ENCODE peak calls at places on chromosomes 6 and 20, in ten cellular contexts. N, G, H, R, B, E, L, T, U and V are unnamed samples.

GRCh38 chr20:37202267-37202943 is 23.1 kb upstream of the MROH8 start:
- DNase-seq in L (peak), N (no peak), H (peak), B (no peak), U (peak), T (peak), R (peak), E (peak), G (no peak), V (peak)

GRCh38 chr6:3252861-3253596 is 5.7 kb upstream of the PSMG4 start:
- DNase-seq in B (no peak), N (no peak), L (no peak), G (no peak), E (no peak), T (peak), U (no peak), R (no peak), H (no peak), V (no peak)

GRCh38 chr6:108024427-108025073 is 50.0 kb downstream of the OSTM1 start:
- DNase-seq in G (no peak), B (no peak), L (no peak), N (no peak), H (no peak), U (no peak), E (no peak), T (no peak), R (no peak), V (no peak)

GRCh38 chr6:92564393-92564792 is 855.0 kb downstream of the EPHA7 start:
- DNase-seq in R (no peak), L (peak), E (no peak), B (no peak), H (no peak), G (no peak), T (no peak), U (no peak), N (no peak), V (no peak)

GRCh38 chr6:89940225-89941027 is 46.2 kb downstream of the GJA10 start:
- DNase-seq in G (peak), L (peak), U (peak), T (peak), E (peak), B (no peak), R (peak), H (peak), N (peak), V (peak)

GRCh38 chr6:143368426-143368825 is 82.1 kb downstream of the ADAT2 start:
- DNase-seq in L (no peak), H (peak), E (peak), T (peak), R (no peak), U (no peak), N (no peak), B (peak), G (no peak), V (peak)

GRCh38 chr6:106739387-106739786 is 110.0 kb downstream of the QRSL1 start:
- DNase-seq in G (peak), N (no peak), L (peak), E (no peak), B (no peak), H (peak), R (peak), U (no peak), T (no peak), V (no peak)

GRCh38 chr20:57500941-57501340 is 24.0 kb downstream of the CTCFL start:
- DNase-seq in T (no peak), H (no peak), G (no peak), B (no peak), R (peak), E (no peak), L (no peak), N (no peak), U (no peak), V (no peak)

GRCh38 chr6:161543910-161544309 is 270.0 kb upstream of the AGPAT4 start:
- DNase-seq in B (peak), T (no peak), G (no peak), U (no peak), H (no peak), N (no peak), E (no peak), R (no peak), L (no peak), V (no peak)

GRCh38 chr6:136677822-136678221 is 114.5 kb downstream of the MAP3K5 start:
- DNase-seq in N (no peak), B (no peak), U (no peak), H (no peak), G (no peak), E (no peak), R (no peak), T (no peak), L (no peak), V (no peak)

GRCh38 chr6:168092541-168092940 is 13.5 kb upstream of the FRMD1 start:
- DNase-seq in B (no peak), R (no peak), G (no peak), T (no peak), E (no peak), U (no peak), H (no peak), L (no peak), N (no peak), V (no peak)

GRCh38 chr6:168133186-168133585 is 54.2 kb upstream of the FRMD1 start:
- DNase-seq in R (no peak), H (no peak), B (no peak), U (no peak), N (peak), G (no peak), L (peak), T (no peak), E (peak), V (no peak)

GRCh38 chr20:11261533-11262000 is 587.8 kb upstream of the JAG1 start:
- DNase-seq in T (no peak), G (no peak), B (no peak), R (no peak), L (no peak), U (no peak), H (peak), N (no peak), E (peak), V (peak)

GRCh38 chr6:32177788-32178546 is at the start of gene RNF5:
- DNase-seq in U (peak), T (peak), E (peak), G (peak), H (peak), L (peak), R (peak), B (peak), N (peak), V (peak)

GRCh38 chr6:43559328-43559727 is 16.5 kb downstream of the XPO5 start:
- DNase-seq in L (no peak), B (no peak), G (no peak), R (no peak), U (no peak), T (no peak), H (no peak), E (no peak), N (no peak), V (no peak)

GRCh38 chr6:170058878-170059485 is 231.9 kb downstream of the DLL1 start:
- DNase-seq in B (no peak), U (no peak), L (peak), E (no peak), T (no peak), G (peak), N (no peak), H (no peak), R (no peak), V (no peak)

GRCh38 chr20:43188861-43189613 is 669 bp downstream of the PTPRT start:
- DNase-seq in E (no peak), N (peak), H (no peak), T (no peak), U (peak), R (no peak), L (no peak), G (no peak), B (no peak), V (no peak)

GRCh38 chr6:30091577-30092381 is 16.2 kb upstream of the RNF39 start:
- DNase-seq in L (no peak), E (peak), U (no peak), B (no peak), G (no peak), N (no peak), T (peak), H (peak), R (peak), V (peak)

GRCh38 chr6:110876170-110876773 is 1.7 kb downstream of the AMD1 start:
- DNase-seq in R (peak), E (peak), T (peak), G (peak), U (peak), N (peak), H (peak), B (peak), L (peak), V (peak)

GRCh38 chr6:39476151-39476550 is 153.6 kb upstream of the KCNK16 start:
- DNase-seq in G (no peak), R (no peak), N (no peak), U (no peak), H (no peak), B (no peak), T (no peak), L (no peak), E (no peak), V (no peak)

GRCh38 chr6:18081025-18081668 is 41.3 kb downstream of the NHLRC1 start:
- DNase-seq in L (no peak), U (no peak), R (no peak), H (peak), B (no peak), T (no peak), N (no peak), G (no peak), E (peak), V (no peak)

GRCh38 chr6:106186714-106187113 is 100.6 kb downstream of the PRDM1 start:
- DNase-seq in E (no peak), H (no peak), U (no peak), T (no peak), B (no peak), N (no peak), R (no peak), L (no peak), G (no peak), V (no peak)

GRCh38 chr20:10171864-10172751 is 46.5 kb upstream of the SNAP25 start:
- DNase-seq in G (peak), T (peak), L (no peak), E (peak), R (peak), N (peak), U (peak), H (peak), B (peak), V (no peak)

GRCh38 chr6:136551103-136551502 is 881 bp upstream of the MAP7 start:
- DNase-seq in T (no peak), H (no peak), B (no peak), G (no peak), N (no peak), R (peak), U (no peak), L (no peak), E (no peak), V (no peak)

GRCh38 chr6:37867756-37868446 is 48.4 kb downstream of the ZFAND3 start:
- DNase-seq in G (no peak), B (no peak), R (no peak), H (no peak), U (no peak), T (no peak), L (no peak), N (no peak), E (no peak), V (no peak)

GRCh38 chr6:36660771-36661471 is 17.6 kb upstream of the CDKN1A start:
- DNase-seq in L (peak), U (no peak), G (peak), R (peak), N (peak), B (no peak), E (peak), H (no peak), T (no peak), V (no peak)

DNA sequence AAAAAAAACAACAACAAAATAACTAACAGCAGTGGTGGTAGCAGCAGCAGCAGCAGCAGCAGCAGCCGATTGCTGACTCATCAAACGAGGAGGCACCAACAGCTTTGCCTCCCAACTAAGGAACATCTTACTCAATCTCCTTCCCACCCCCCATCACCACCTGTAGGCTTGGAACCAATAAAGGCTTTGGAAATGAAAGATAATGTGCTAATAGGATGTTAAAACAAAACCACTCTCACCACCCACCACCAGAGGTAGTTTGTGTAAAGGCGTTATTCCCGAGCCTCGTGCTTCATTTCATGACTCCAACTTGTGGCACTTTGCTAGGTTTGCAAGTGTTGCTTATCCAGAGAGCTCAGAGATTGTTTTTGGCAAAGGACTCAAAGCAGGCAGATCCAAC is 346.5 kb downstream of the CD83 start:
- DNase-seq in N (no peak), H (no peak), G (no peak), R (no peak), B (no peak), L (no peak), T (peak), U (no peak), E (peak), V (no peak)
- TF ChIP-seq CTCF in N (no peak), H (no peak), G (no peak), R (no peak), B (no peak), L (no peak), T (peak), U (no peak), E (peak), V (no peak)

GRCh38 chr20:58851969-58852458 is 502 bp upstream of the GNAS start:
- DNase-seq in T (no peak), H (no peak), N (no peak), B (peak), E (no peak), L (no peak), G (no peak), U (no peak), R (no peak), V (no peak)

GRCh38 chr20:58852559-58853271 is at the start of gene GNAS:
- DNase-seq in R (peak), G (no peak), H (peak), B (peak), N (peak), E (peak), T (peak), L (peak), U (peak), V (peak)

GRCh38 chr20:58853466-58853865 is 950 bp downstream of the GNAS start:
- DNase-seq in U (no peak), G (no peak), L (no peak), H (no peak), N (no peak), B (no peak), E (no peak), R (no peak), T (no peak), V (no peak)

GRCh38 chr20:58851221-58851968 is 693 bp upstream of the GNAS-AS1 start:
- DNase-seq in T (no peak), N (no peak), U (no peak), L (no peak), B (peak), H (no peak), G (no peak), R (peak), E (no peak), V (no peak)

DNA sequence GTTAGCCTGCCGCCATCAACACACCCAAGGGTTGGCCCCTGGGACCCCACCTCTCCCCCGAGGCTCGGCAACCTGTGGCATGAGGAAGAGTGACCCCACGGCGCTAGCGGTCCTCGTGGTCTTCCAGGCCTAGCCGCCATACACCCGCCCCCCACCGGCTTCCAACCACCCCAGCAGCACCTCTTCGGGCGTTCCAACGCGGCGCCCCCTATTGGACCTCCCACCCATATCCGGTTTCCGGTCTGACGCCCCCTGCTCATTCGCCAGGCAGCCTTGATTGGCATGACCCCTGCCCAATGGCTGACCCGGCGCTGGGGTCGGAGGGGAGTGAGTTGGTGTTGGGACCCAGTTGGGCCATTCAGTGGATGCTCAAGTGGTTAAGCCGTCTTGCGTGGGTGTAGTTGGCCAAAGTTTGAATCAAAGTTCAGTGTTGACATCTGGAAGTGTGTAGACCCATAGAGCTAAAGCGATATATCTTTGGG is at the start of gene GNAS-AS1:
- DNase-seq in N (peak), E (peak), H (no peak), U (peak), L (peak), G (peak), R (peak), T (no peak), B (peak), V (peak)
- TF ChIP-seq CTCF in N (no peak), E (no peak), H (no peak), U (peak), L (no peak), G (no peak), R (no peak), T (no peak), B (peak), V (peak)

GRCh38 chr20:35315199-35316020 is 23.2 kb upstream of the FAM83C start:
- DNase-seq in L (no peak), H (no peak), R (peak), E (no peak), U (no peak), T (peak), B (no peak), N (no peak), G (no peak), V (peak)

GRCh38 chr20:35311409-35311808 is 19.2 kb upstream of the FAM83C start:
- DNase-seq in U (no peak), G (no peak), T (no peak), E (no peak), N (no peak), B (no peak), H (peak), L (no peak), R (no peak), V (peak)

GRCh38 chr20:35311822-35312221 is 19.6 kb upstream of the FAM83C start:
- DNase-seq in R (no peak), L (no peak), H (no peak), E (no peak), U (no peak), T (no peak), N (no peak), B (no peak), G (no peak), V (no peak)

GRCh38 chr20:35314460-35315198 is 22.4 kb upstream of the FAM83C start:
- DNase-seq in U (no peak), T (no peak), N (no peak), H (no peak), E (no peak), G (no peak), B (no peak), R (no peak), L (no peak), V (no peak)

GRCh38 chr20:35312348-35312747 is 20.1 kb upstream of the FAM83C start:
- DNase-seq in U (no peak), H (peak), L (no peak), B (no peak), N (no peak), R (no peak), G (no peak), E (peak), T (peak), V (peak)
- TF ChIP-seq CTCF in U (no peak), H (no peak), L (no peak), B (no peak), N (no peak), R (no peak), G (no peak), E (no peak), T (no peak), V (no peak)

GRCh38 chr20:24297928-24298327 is 171.5 kb upstream of the SYNDIG1 start:
- DNase-seq in L (no peak), U (no peak), N (no peak), G (no peak), H (no peak), E (no peak), R (no peak), B (no peak), T (no peak), V (no peak)

GRCh38 chr20:24305366-24305765 is 164.1 kb upstream of the SYNDIG1 start:
- DNase-seq in G (no peak), L (no peak), B (no peak), R (no peak), E (no peak), H (no peak), U (no peak), T (no peak), N (no peak), V (no peak)

GRCh38 chr20:24303393-24303792 is 166.0 kb upstream of the SYNDIG1 start:
- DNase-seq in B (no peak), R (no peak), E (peak), H (peak), N (no peak), U (no peak), G (no peak), T (peak), L (no peak), V (peak)
- TF ChIP-seq CTCF in B (no peak), R (no peak), E (peak), H (no peak), N (no peak), U (no peak), G (peak), T (no peak), L (peak), V (peak)

DNA sequence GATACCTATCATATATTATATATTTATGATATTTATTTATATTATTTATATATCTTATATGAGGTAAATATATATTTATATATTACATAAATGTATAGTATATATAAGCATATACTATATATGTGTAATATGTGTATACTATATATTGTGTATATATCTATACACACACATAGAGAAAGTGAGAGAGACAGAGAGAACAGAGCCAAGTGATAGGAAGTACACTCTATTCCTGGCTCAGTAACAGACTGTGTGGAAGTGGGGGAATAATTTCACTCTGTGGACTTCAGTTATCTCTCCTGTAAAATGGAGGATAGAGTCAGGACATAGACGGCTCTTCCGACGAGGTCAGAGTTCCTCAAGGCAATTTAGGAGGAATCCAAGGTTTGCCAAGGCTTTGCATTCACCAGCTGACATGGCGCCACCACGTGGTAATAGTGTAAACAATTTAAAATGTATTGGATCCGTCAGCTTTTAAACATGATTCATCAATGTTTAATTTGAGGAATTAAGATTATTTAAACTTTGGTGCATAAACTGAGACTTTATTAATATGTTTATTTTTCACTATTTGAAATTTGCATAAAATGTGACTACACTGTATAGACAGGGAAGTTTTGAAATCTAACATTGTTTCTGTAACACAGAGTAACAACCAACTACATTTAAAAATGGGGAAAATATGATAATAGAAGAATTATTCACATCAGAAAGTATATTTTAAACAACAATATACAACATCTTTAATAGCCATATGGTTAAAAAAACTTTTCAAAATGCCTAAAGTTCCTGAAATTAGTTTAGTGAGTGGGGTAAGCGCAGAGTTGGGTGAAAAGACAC is 75.4 kb upstream of the TMEM244 start:
- DNase-seq in E (peak), T (peak), G (no peak), B (peak), H (peak), U (peak), R (peak), N (no peak), L (peak), V (peak)
- TF ChIP-seq CTCF in E (peak), T (peak), G (peak), B (peak), H (peak), U (peak), R (no peak), N (peak), L (peak), V (peak)